ENCODE peak calls at places on chromosomes 11 and 22, in seven cellular contexts. Q is CD4-positive, alpha-beta memory T cell; O is brain microvascular endothelial cell; I is heart right ventricle; B is psoas muscle; F is left ventricle myocardium inferior; W is adrenal gland. Y is an unnamed sample.

GRCh38 chr22:19802881-19803735 is 42.5 kb downstream of the TBX1 start:
- DNase-seq in Q (no peak), O (no peak), I (no peak), B (peak; percentile 52), F (peak; percentile 10), W (no peak), Y (peak; percentile 25)

GRCh38 chr11:17768547-17768946 is 34.0 kb downstream of the KCNC1 start:
- DNase-seq in Q (no peak), O (no peak), I (no peak), B (peak; percentile 34), F (no peak), W (no peak), Y (peak; percentile 56)

GRCh38 chr22:26615830-26616435 is 1.9 kb downstream of the CRYBB1 start:
- DNase-seq in Q (no peak), O (no peak), I (no peak), B (no peak), F (no peak), W (no peak), Y (no peak)

GRCh38 chr11:19218801-19219460 is 17.1 kb upstream of the CSRP3 start:
- DNase-seq in Q (no peak), O (no peak), I (peak; percentile 64), B (peak; percentile 87), F (peak; percentile 40), W (no peak), Y (no peak)

GRCh38 chr11:120217941-120218694 is 7.3 kb downstream of the OAF start:
- DNase-seq in Q (no peak), O (no peak), I (no peak), B (no peak), F (no peak), W (no peak), Y (no peak)

GRCh38 chr11:11691296-11692141 is 69.7 kb upstream of the GALNT18 start:
- DNase-seq in Q (no peak), O (no peak), I (no peak), B (no peak), F (no peak), W (no peak), Y (no peak)

GRCh38 chr11:97684486-97685439 is 1295.0 kb downstream of the JRKL start:
- DNase-seq in Q (no peak), O (no peak), I (no peak), B (no peak), F (no peak), W (no peak), Y (no peak)

GRCh38 chr11:69008774-69009440 is 4.1 kb downstream of the MRGPRF start:
- DNase-seq in Q (no peak), O (peak; percentile 97), I (peak; percentile 64), B (peak; percentile 82), F (peak; percentile 73), W (peak; percentile 44), Y (peak; percentile 82)

GRCh38 chr11:17171916-17172315 is 35.9 kb downstream of the PIK3C2A start:
- DNase-seq in Q (no peak), O (no peak), I (no peak), B (no peak), F (no peak), W (no peak), Y (no peak)

GRCh38 chr11:14974723-14975587 is 2.8 kb upstream of the CALCA start:
- DNase-seq in Q (peak; percentile 54), O (peak; percentile 39), I (peak; percentile 26), B (no peak), F (peak; percentile 22), W (peak; percentile 31), Y (peak; percentile 58)

GRCh38 chr11:94678236-94678635 is 89.9 kb upstream of the AMOTL1 start:
- DNase-seq in Q (no peak), O (no peak), I (no peak), B (no peak), F (no peak), W (no peak), Y (no peak)

GRCh38 chr11:4202749-4203148 is 108.2 kb downstream of the RRM1 start:
- DNase-seq in Q (no peak), O (no peak), I (no peak), B (no peak), F (no peak), W (no peak), Y (no peak)

GRCh38 chr11:77299528-77299993 is 1.9 kb downstream of the GDPD4 start:
- DNase-seq in Q (no peak), O (no peak), I (no peak), B (no peak), F (no peak), W (no peak), Y (no peak)

GRCh38 chr11:79007811-79008294 is 433.0 kb downstream of the TENM4 start:
- DNase-seq in Q (no peak), O (no peak), I (no peak), B (no peak), F (no peak), W (no peak), Y (no peak)

GRCh38 chr22:23383491-23384450 is 196.3 kb downstream of the IGLL1 start:
- DNase-seq in Q (no peak), O (no peak), I (no peak), B (peak; percentile 48), F (no peak), W (no peak), Y (peak; percentile 33)

GRCh38 chr22:30314918-30315317 is 11.8 kb downstream of the TBC1D10A start:
- DNase-seq in Q (no peak), O (no peak), I (no peak), B (no peak), F (no peak), W (no peak), Y (no peak)

GRCh38 chr11:762421-763072 is 14.7 kb downstream of the GATD1 start:
- DNase-seq in Q (no peak), O (peak; percentile 33), I (no peak), B (peak; percentile 67), F (no peak), W (peak; percentile 73), Y (peak; percentile 82)

GRCh38 chr11:64648551-64648950 is 57.5 kb downstream of the SLC22A12 start:
- DNase-seq in Q (no peak), O (no peak), I (no peak), B (no peak), F (no peak), W (no peak), Y (no peak)

GRCh38 chr11:20058749-20059458 is 101.4 kb downstream of the DBX1 start:
- DNase-seq in Q (no peak), O (no peak), I (no peak), B (no peak), F (no peak), W (no peak), Y (no peak)

GRCh38 chr22:18076060-18076497 is 1.7 kb upstream of the PEX26 start:
- DNase-seq in Q (peak; percentile 72), O (peak; percentile 78), I (peak; percentile 38), B (peak; percentile 76), F (no peak), W (peak; percentile 82), Y (peak; percentile 51)

GRCh38 chr11:86942212-86942611 is 13.0 kb downstream of the FZD4 start:
- DNase-seq in Q (no peak), O (no peak), I (no peak), B (no peak), F (no peak), W (no peak), Y (no peak)

GRCh38 chr11:65416341-65417185 is 6.0 kb upstream of the NEAT1 start:
- DNase-seq in Q (peak; percentile 91), O (peak; percentile 80), I (peak; percentile 96), B (peak; percentile 97), F (peak; percentile 94), W (peak; percentile 95), Y (peak; percentile 99)

GRCh38 chr11:58927393-58928081 is 11.8 kb upstream of the GLYATL1 start:
- DNase-seq in Q (no peak), O (no peak), I (peak; percentile 6), B (no peak), F (no peak), W (peak; percentile 26), Y (no peak)

GRCh38 chr11:9665749-9666148 is 1.9 kb downstream of the SWAP70 start:
- DNase-seq in Q (no peak), O (no peak), I (no peak), B (no peak), F (no peak), W (no peak), Y (no peak)
- H3K4me3 ChIP-seq in Q (no peak overlapping the region), O (no peak overlapping the region), I (no peak overlapping the region), B (peak overlapping the region; percentile 83), F (peak overlapping the region; percentile 96), W (no peak overlapping the region), Y (no peak overlapping the region)

DNA sequence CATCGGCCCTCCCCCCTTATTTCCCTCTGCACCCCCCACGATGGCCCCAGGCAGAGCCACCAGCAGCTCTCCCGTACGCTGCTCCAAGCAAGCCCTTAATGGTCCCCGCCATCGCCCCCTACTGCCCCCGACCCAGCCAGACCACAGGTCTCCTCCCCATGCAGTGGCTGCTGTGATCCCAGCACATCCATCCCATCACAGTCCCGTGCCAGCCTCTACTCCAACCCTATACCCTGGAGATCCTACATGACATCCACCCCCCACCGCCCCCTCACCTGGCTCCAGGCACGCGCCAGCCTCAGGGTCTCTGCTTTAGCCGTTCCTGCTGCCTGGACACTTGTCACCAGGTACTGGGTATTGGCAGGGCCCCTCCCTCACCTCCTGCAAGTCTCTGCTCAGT is 85.8 kb upstream of the RTL6 start:
- DNase-seq in Q (no peak), O (no peak), I (no peak), B (peak; percentile 18), F (peak; percentile 7), W (peak; percentile 6), Y (peak; percentile 49)
- H3K27ac ChIP-seq in Q (no peak overlapping the region), O (no peak overlapping the region), I (no peak overlapping the region), B (no peak overlapping the region), F (no peak overlapping the region), W (no peak overlapping the region), Y (no peak overlapping the region)

DNA sequence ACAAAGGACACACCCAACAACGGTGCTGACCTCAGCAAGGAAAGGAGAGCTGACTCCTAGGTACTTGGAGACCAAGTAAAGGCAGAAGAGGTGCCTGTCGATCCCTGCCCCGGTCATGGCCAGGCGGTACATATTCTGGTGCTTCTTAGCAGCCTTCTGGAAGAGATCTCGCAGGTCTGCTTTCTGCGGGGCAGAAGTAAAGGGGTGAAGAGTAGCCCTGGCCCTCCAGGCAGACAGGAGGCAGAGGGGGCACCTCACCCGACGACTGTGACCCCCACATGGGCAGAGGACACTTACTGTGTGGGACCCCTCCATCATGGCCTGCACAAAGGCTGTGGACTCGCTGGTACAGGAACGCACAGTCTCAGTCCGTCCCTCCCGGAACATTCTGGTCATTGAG is 7.4 kb downstream of the CPT1B start:
- DNase-seq in Q (no peak), O (no peak), I (no peak), B (no peak), F (no peak), W (no peak), Y (no peak)
- H3K36me3 ChIP-seq in Q (peaks cover 25% of the 10 kb centered on the region), O (no peaks in the 10 kb centered on the region), I (peaks cover 5% of the 10 kb centered on the region), B (peaks cover 86% of the 10 kb centered on the region), F (peaks cover 85% of the 10 kb centered on the region), W (no peaks in the 10 kb centered on the region), Y (no peaks in the 10 kb centered on the region)

GRCh38 chr11:111911563-111912401 is at the start of gene CRYAB:
- DNase-seq in Q (no peak), O (peak; percentile 71), I (peak; percentile 85), B (peak; percentile 97), F (peak; percentile 89), W (peak; percentile 93), Y (peak; percentile 69)

GRCh38 chr11:111913031-111913861 is 712 bp downstream of the HSPB2 start:
- DNase-seq in Q (no peak), O (no peak), I (peak; percentile 35), B (peak; percentile 63), F (no peak), W (no peak), Y (no peak)

GRCh38 chr11:111916768-111917167 is 1.9 kb upstream of the C11orf52 start:
- DNase-seq in Q (no peak), O (no peak), I (no peak), B (no peak), F (no peak), W (no peak), Y (no peak)

GRCh38 chr11:111912535-111912934 is at the start of gene HSPB2:
- DNase-seq in Q (no peak), O (no peak), I (peak; percentile 58), B (peak; percentile 77), F (peak; percentile 55), W (no peak), Y (peak; percentile 72)

GRCh38 chr11:111913997-111914396 is 1.5 kb downstream of the HSPB2 start:
- DNase-seq in Q (no peak), O (peak; percentile 59), I (no peak), B (peak; percentile 69), F (no peak), W (peak; percentile 59), Y (no peak)
- H3K4me3 ChIP-seq in Q (no peak overlapping the region), O (no peak overlapping the region), I (peak overlapping the region; percentile 62), B (peak overlapping the region; percentile 82), F (peak overlapping the region; percentile 77), W (no peak overlapping the region), Y (peak overlapping the region; percentile 35)

Y was measured in left lung.